ENCODE peak calls at places on chromosomes 7 and 10, in seven cellular contexts. P, R, U, V, S, Q and E are unnamed samples.

GRCh38 chr7:113120647-113121046 is 2.3 kb upstream of the SMIM30 start:
- DNase-seq in P (no peak), R (no peak), U (no peak), V (no peak), S (no peak), Q (no peak), E (no peak)

GRCh38 chr10:35517431-35518181 is 87.5 kb upstream of the GJD4 start:
- DNase-seq in P (no peak), R (peak), U (no peak), V (no peak), S (no peak), Q (no peak), E (no peak)

GRCh38 chr10:101329341-101330032 is 24.5 kb upstream of the BTRC start:
- DNase-seq in P (no peak), R (no peak), U (no peak), V (no peak), S (no peak), Q (no peak), E (no peak)

GRCh38 chr10:118481871-118482270 is 113.6 kb downstream of the PRLHR start:
- DNase-seq in P (no peak), R (no peak), U (no peak), V (no peak), S (no peak), Q (no peak), E (no peak)

GRCh38 chr7:13111230-13111629 is 423.8 kb downstream of the ARL4A start:
- DNase-seq in P (no peak), R (no peak), U (no peak), V (peak), S (no peak), Q (no peak), E (no peak)

GRCh38 chr10:60762554-60762953 is 15.7 kb upstream of the CDK1 start:
- DNase-seq in P (no peak), R (no peak), U (no peak), V (no peak), S (no peak), Q (no peak), E (no peak)

GRCh38 chr7:110307776-110308175 is 783.2 kb upstream of the LRRN3 start:
- DNase-seq in P (no peak), R (no peak), U (no peak), V (no peak), S (no peak), Q (no peak), E (no peak)

GRCh38 chr7:101823596-101823995 is 6.2 kb downstream of the CUX1 start:
- DNase-seq in P (no peak), R (peak), U (no peak), V (no peak), S (no peak), Q (no peak), E (no peak)

GRCh38 chr7:3649678-3650445 is 348.8 kb downstream of the SDK1 start:
- DNase-seq in P (no peak), R (no peak), U (no peak), V (no peak), S (no peak), Q (no peak), E (no peak)